ENCODE peak calls at places on chromosome 22, in five cellular contexts. I, J, M, C and H are unnamed samples.

GRCh38 chr22:20080445-20080775 is 369 bp downstream of the DGCR8 start:
- DNase-seq in I (no peak), J (peak; percentile 49), M (no peak), C (peak; percentile 75), H (no peak)

GRCh38 chr22:45579806-45580702 is 77.4 kb downstream of the FBLN1 start:
- DNase-seq in I (no peak), J (no peak), M (no peak), C (no peak), H (no peak)

GRCh38 chr22:49803667-49804375 is 23.9 kb downstream of the BRD1 start:
- DNase-seq in I (no peak), J (no peak), M (no peak), C (no peak), H (no peak)

GRCh38 chr22:39556970-39557811 is 13.4 kb upstream of the CACNA1I start:
- DNase-seq in I (peak; percentile 29), J (no peak), M (no peak), C (peak; percentile 66), H (no peak)

GRCh38 chr22:49765091-49765771 is 62.4 kb downstream of the BRD1 start:
- DNase-seq in I (no peak), J (no peak), M (no peak), C (no peak), H (no peak)

GRCh38 chr22:18023509-18024275 is 669 bp downstream of the MICAL3 start:
- DNase-seq in I (peak; percentile 66), J (peak; percentile 91), M (no peak), C (peak; percentile 87), H (no peak)

GRCh38 chr22:25161017-25161915 is 38.4 kb upstream of the CRYBB3 start:
- DNase-seq in I (no peak), J (no peak), M (no peak), C (no peak), H (no peak)

GRCh38 chr22:22521631-22522030 is 1.6 kb upstream of the ZNF280A start:
- DNase-seq in I (no peak), J (no peak), M (no peak), C (no peak), H (no peak)

GRCh38 chr22:50621491-50621880 is 6.5 kb downstream of the ARSA start:
- DNase-seq in I (no peak), J (no peak), M (no peak), C (no peak), H (peak; percentile 62)

GRCh38 chr22:35315855-35316745 is 16.4 kb downstream of the TOM1 start:
- DNase-seq in I (no peak), J (no peak), M (no peak), C (no peak), H (no peak)

GRCh38 chr22:46963672-46964545 is 201.5 kb downstream of the TBC1D22A start:
- DNase-seq in I (no peak), J (no peak), M (no peak), C (no peak), H (no peak)

GRCh38 chr22:28909375-28909774 is 26.0 kb downstream of the ZNRF3 start:
- DNase-seq in I (no peak), J (no peak), M (no peak), C (no peak), H (peak; percentile 45)

GRCh38 chr22:50700387-50701075 is 27.9 kb downstream of the SHANK3 start:
- DNase-seq in I (no peak), J (no peak), M (no peak), C (no peak), H (no peak)

GRCh38 chr22:37631448-37632173 is 7.9 kb upstream of the SH3BP1 start:
- DNase-seq in I (no peak), J (no peak), M (no peak), C (no peak), H (no peak)

GRCh38 chr22:38802671-38803121 is 8.8 kb upstream of the DNAL4 start:
- DNase-seq in I (no peak), J (peak; percentile 99), M (peak; percentile 75), C (no peak), H (no peak)

GRCh38 chr22:22408269-22408668 is 100.3 kb downstream of the ZNF280B start:
- DNase-seq in I (no peak), J (no peak), M (no peak), C (no peak), H (no peak)

GRCh38 chr22:37051629-37052385 is at the start of gene KCTD17:
- DNase-seq in I (no peak), J (peak; percentile 60), M (no peak), C (peak; percentile 95), H (no peak)